ENCODE peak calls at places on chromosomes 6 and 20, in ten cellular contexts. J, S, G, Z, A, L, T, V, I and M are unnamed samples.

GRCh38 chr6:31680841-31681671 is at the start of gene LY6G5C:
- DNase-seq in T (peak; percentile 83), V (peak; percentile 77), Z (peak; percentile 79), S (peak; percentile 69), L (peak; percentile 75), J (peak; percentile 95), G (peak; percentile 72), A (peak; percentile 76), I (peak; percentile 82), M (peak; percentile 64)

GRCh38 chr6:7107578-7108195 is at the start of gene RREB1:
- DNase-seq in V (peak; percentile 40), S (no peak), T (peak; percentile 41), G (peak; percentile 67), L (no peak), Z (peak; percentile 46), A (no peak), J (peak; percentile 86), I (peak; percentile 71), M (peak; percentile 67)

GRCh38 chr6:9957330-9957729 is 457.5 kb downstream of the TFAP2A start:
- DNase-seq in Z (no peak), L (no peak), V (no peak), G (no peak), I (no peak), J (no peak), S (no peak), A (no peak), T (no peak), M (no peak)

GRCh38 chr20:40727960-40728359 is 38.9 kb upstream of the MAFB start:
- DNase-seq in V (no peak), A (no peak), I (no peak), Z (no peak), J (no peak), L (no peak), G (no peak), T (no peak), S (no peak), M (no peak)

GRCh38 chr6:81049425-81050042 is 702.9 kb downstream of the TENT5A start:
- DNase-seq in V (peak; percentile 50), T (no peak), I (no peak), Z (no peak), A (no peak), G (no peak), J (no peak), L (peak; percentile 22), S (no peak), M (no peak)

GRCh38 chr6:43125555-43125954 is 45.5 kb upstream of the SRF start:
- DNase-seq in J (no peak), L (no peak), S (peak; percentile 62), V (no peak), G (no peak), I (no peak), Z (no peak), A (no peak), T (no peak), M (no peak)

GRCh38 chr6:144778773-144779531 is 493.8 kb downstream of the UTRN start:
- DNase-seq in J (no peak), V (no peak), A (no peak), L (no peak), T (peak; percentile 8), Z (no peak), I (no peak), G (no peak), S (no peak), M (no peak)

GRCh38 chr6:120873125-120873865 is 461.0 kb downstream of the TBC1D32 start:
- DNase-seq in J (peak; percentile 77), V (no peak), Z (no peak), S (no peak), G (no peak), T (no peak), L (no peak), I (no peak), A (no peak), M (no peak)

GRCh38 chr6:125584468-125584939 is 164.9 kb upstream of the HEY2 start:
- DNase-seq in T (no peak), V (peak; percentile 14), S (peak; percentile 62), A (no peak), I (peak; percentile 78), G (no peak), J (no peak), L (no peak), Z (no peak), M (no peak)

GRCh38 chr6:35015996-35016395 is 125.1 kb downstream of the TCP11 start:
- DNase-seq in J (no peak), T (no peak), S (no peak), A (no peak), Z (no peak), L (no peak), G (no peak), I (no peak), V (no peak), M (no peak)

GRCh38 chr20:2316847-2317495 is 21.2 kb downstream of the TGM3 start:
- DNase-seq in S (no peak), J (no peak), A (no peak), V (no peak), L (no peak), G (no peak), I (no peak), Z (no peak), T (no peak), M (no peak)

GRCh38 chr20:51750037-51750769 is 18.0 kb downstream of the ATP9A start:
- DNase-seq in S (peak; percentile 96), T (peak; percentile 96), Z (peak; percentile 95), G (peak; percentile 96), I (no peak), J (peak; percentile 89), A (peak; percentile 80), V (peak; percentile 91), L (peak; percentile 82), M (peak; percentile 50)

GRCh38 chr20:45378191-45378590 is at the start of gene TP53TG5:
- DNase-seq in S (no peak), L (no peak), I (no peak), G (no peak), A (no peak), T (no peak), Z (no peak), J (no peak), V (no peak), M (no peak)

GRCh38 chr6:151377095-151377494 is 14.3 kb downstream of the ZBTB2 start:
- DNase-seq in J (no peak), T (no peak), Z (no peak), G (no peak), S (no peak), A (no peak), I (no peak), L (no peak), V (no peak), M (no peak)

GRCh38 chr20:1280421-1281102 is 14.5 kb downstream of the SNPH start:
- DNase-seq in L (no peak), A (no peak), S (no peak), G (no peak), V (no peak), Z (no peak), T (peak; percentile 8), J (no peak), I (no peak), M (no peak)

GRCh38 chr6:166640342-166641043 is 13.4 kb upstream of the RPS6KA2 start:
- DNase-seq in T (no peak), J (no peak), A (no peak), S (no peak), I (peak; percentile 51), Z (no peak), L (no peak), V (no peak), G (no peak), M (no peak)

GRCh38 chr6:150977276-150977675 is 111.8 kb downstream of the MTHFD1L start:
- DNase-seq in V (no peak), G (no peak), L (no peak), Z (no peak), T (no peak), S (no peak), J (no peak), A (no peak), I (no peak), M (no peak)

GRCh38 chr6:105094133-105094640 is 85.6 kb downstream of the POPDC3 start:
- DNase-seq in A (no peak), S (no peak), L (no peak), V (no peak), I (no peak), Z (no peak), T (no peak), J (no peak), G (no peak), M (no peak)

GRCh38 chr6:112691289-112691688 is 344.2 kb downstream of the RFPL4B start:
- DNase-seq in I (no peak), S (peak; percentile 64), L (peak; percentile 79), T (peak; percentile 23), Z (peak; percentile 46), A (peak; percentile 92), V (peak; percentile 96), G (no peak), J (no peak), M (no peak)

GRCh38 chr20:38934530-38934929 is 8.3 kb downstream of the FAM83D start:
- DNase-seq in Z (no peak), L (no peak), A (no peak), J (no peak), V (no peak), G (no peak), S (no peak), I (no peak), T (no peak), M (no peak)

GRCh38 chr20:54267510-54268003 is 59.7 kb downstream of the PFDN4 start:
- DNase-seq in A (no peak), Z (peak; percentile 39), S (peak; percentile 8), L (no peak), J (no peak), V (peak; percentile 55), I (no peak), G (peak; percentile 85), T (no peak), M (no peak)

GRCh38 chr6:24428615-24429014 is 25.9 kb downstream of the MRS2 start:
- DNase-seq in T (no peak), G (no peak), S (no peak), Z (no peak), V (peak; percentile 36), I (no peak), A (no peak), J (no peak), L (no peak), M (no peak)

GRCh38 chr6:83613378-83613777 is 95.5 kb downstream of the SNAP91 start:
- DNase-seq in T (no peak), J (no peak), S (no peak), L (no peak), Z (no peak), V (no peak), I (no peak), G (no peak), A (no peak), M (no peak)

GRCh38 chr6:158018851-158019361 is 37.2 kb downstream of the SYNJ2 start:
- DNase-seq in I (no peak), J (peak; percentile 76), V (peak; percentile 83), S (peak; percentile 69), G (no peak), A (no peak), T (no peak), L (no peak), Z (no peak), M (no peak)

GRCh38 chr20:48831702-48832422 is 4.1 kb upstream of the PREX1 start:
- DNase-seq in J (peak; percentile 86), T (peak; percentile 25), A (peak; percentile 51), I (no peak), G (no peak), V (no peak), S (peak; percentile 29), Z (peak; percentile 56), L (no peak), M (no peak)

GRCh38 chr6:12113190-12113578 is 101.1 kb downstream of the HIVEP1 start:
- DNase-seq in A (no peak), S (no peak), J (no peak), G (no peak), I (no peak), V (peak; percentile 94), T (peak; percentile 70), L (peak; percentile 75), Z (no peak), M (no peak)

GRCh38 chr6:90393232-90393884 is 96.7 kb upstream of the BACH2 start:
- DNase-seq in T (peak; percentile 46), Z (peak; percentile 40), G (peak; percentile 12), J (no peak), V (peak; percentile 38), S (no peak), I (peak; percentile 67), L (peak; percentile 31), A (no peak), M (peak; percentile 46)

GRCh38 chr20:21513181-21513663 is 642 bp downstream of the NKX2-2 start:
- DNase-seq in J (no peak), A (no peak), S (no peak), G (no peak), Z (no peak), V (no peak), L (no peak), T (no peak), I (no peak), M (no peak)